ENCODE peak calls at places on chromosome 21, in ten cellular contexts. F is neural progenitor cell, N is cardiac fibroblast, T is BE2C, D is tibial nerve, Z is RWPE2, W is dorsolateral prefrontal cortex, X is esophagus squamous epithelium, A is lower leg skin, G is upper lobe of right lung. C is an unnamed sample.

GRCh38 chr21:14752006-14752909 is 206.1 kb upstream of the SAMSN1 start:
- DNase-seq in F (no peak), N (no peak), T (no peak), D (no peak), Z (no peak), W (no peak), X (no peak), A (no peak), G (no peak), C (no peak)

GRCh38 chr21:45096216-45096615 is 21.8 kb downstream of the ADARB1 start:
- DNase-seq in F (no peak), N (no peak), T (peak), D (no peak), Z (no peak), W (no peak), X (no peak), A (no peak), G (no peak), C (no peak)

GRCh38 chr21:34916446-34916845 is 132.7 kb downstream of the RUNX1 start:
- DNase-seq in F (no peak), N (peak), T (no peak), D (no peak), Z (no peak), W (no peak), X (no peak), A (no peak), G (no peak), C (no peak)

GRCh38 chr21:28227881-28228623 is 764.6 kb downstream of the LTN1 start:
- DNase-seq in F (no peak), N (no peak), T (no peak), D (no peak), Z (no peak), W (no peak), X (no peak), A (no peak), G (no peak), C (no peak)

GRCh38 chr21:35470522-35470921 is 421.4 kb upstream of the RUNX1 start:
- DNase-seq in F (no peak), N (no peak), T (no peak), D (no peak), Z (no peak), W (no peak), X (no peak), A (no peak), G (no peak), C (no peak)

GRCh38 chr21:25550805-25551204 is 56.5 kb downstream of the MRPL39 start:
- DNase-seq in F (no peak), N (no peak), T (no peak), D (no peak), Z (no peak), W (no peak), X (no peak), A (no peak), G (no peak), C (no peak)

GRCh38 chr21:31043495-31043894 is 5.2 kb upstream of the KRTAP19-8 start:
- DNase-seq in F (no peak), N (no peak), T (no peak), D (no peak), Z (no peak), W (no peak), X (no peak), A (no peak), G (no peak), C (no peak)

GRCh38 chr21:45045481-45045880 is 28.9 kb upstream of the ADARB1 start:
- DNase-seq in F (no peak), N (peak), T (no peak), D (no peak), Z (no peak), W (no peak), X (no peak), A (no peak), G (no peak), C (no peak)

GRCh38 chr21:16070207-16070651 is 340.4 kb downstream of the USP25 start:
- DNase-seq in F (no peak), N (no peak), T (peak), D (no peak), Z (no peak), W (peak), X (no peak), A (no peak), G (no peak), C (peak)
- H3K4me3 ChIP-seq in F (no peak), N (no peak), T (peak), D (peak), Z (no peak), W (peak), X (no peak), A (no peak), G (peak), C (peak)

DNA sequence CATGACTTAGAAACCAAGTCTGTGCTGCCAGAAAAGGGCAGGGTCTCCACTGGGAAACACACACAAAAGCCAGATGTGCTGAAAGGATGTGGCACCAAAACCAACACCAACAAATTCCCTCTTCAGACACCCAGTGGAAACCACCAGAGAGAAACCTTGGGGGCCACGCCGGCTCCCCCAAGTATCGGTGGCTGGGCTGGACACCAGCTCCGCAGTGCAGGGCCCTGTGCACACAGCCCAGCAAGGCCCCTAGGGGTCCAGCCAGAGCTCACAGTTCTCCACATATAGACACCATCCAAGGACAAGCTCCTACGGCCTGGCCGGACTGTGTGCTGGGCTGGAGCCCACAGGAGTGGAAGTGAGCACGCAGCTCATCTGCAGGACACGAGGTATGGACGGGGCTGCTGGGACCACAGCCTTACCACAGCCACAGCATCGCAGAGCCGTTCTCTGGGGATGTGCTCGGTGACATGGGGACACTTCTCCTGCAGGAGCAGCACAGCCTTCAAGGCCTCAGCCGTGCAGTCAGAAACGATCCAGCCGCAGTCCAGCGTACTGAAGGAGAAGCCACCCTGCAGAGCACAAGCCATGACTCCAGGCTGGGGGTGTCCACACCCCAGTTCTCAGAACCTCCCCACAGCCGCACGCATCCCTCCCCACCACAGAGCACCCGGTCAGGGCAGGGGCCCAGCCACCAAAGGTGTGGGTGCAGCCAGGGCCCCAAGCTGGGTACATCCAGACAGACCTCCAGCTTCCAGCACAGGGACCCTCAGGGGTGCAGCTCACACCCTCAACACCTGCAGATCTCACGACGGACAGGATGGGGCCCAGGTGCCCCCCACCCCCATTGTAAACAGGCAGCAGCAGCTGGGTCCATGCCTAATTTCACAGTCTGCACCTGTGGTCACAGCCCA is 21.3 kb downstream of the LSS start:
- DNase-seq in F (no peak), N (no peak), T (peak), D (no peak), Z (peak), W (no peak), X (no peak), A (no peak), G (peak), C (no peak)
- TF ChIP-seq CTCF in F (no peak), N (no peak), T (no peak), D (no peak), Z (no peak), W (no peak), X (no peak), A (no peak), G (no peak), C (no peak)

DNA sequence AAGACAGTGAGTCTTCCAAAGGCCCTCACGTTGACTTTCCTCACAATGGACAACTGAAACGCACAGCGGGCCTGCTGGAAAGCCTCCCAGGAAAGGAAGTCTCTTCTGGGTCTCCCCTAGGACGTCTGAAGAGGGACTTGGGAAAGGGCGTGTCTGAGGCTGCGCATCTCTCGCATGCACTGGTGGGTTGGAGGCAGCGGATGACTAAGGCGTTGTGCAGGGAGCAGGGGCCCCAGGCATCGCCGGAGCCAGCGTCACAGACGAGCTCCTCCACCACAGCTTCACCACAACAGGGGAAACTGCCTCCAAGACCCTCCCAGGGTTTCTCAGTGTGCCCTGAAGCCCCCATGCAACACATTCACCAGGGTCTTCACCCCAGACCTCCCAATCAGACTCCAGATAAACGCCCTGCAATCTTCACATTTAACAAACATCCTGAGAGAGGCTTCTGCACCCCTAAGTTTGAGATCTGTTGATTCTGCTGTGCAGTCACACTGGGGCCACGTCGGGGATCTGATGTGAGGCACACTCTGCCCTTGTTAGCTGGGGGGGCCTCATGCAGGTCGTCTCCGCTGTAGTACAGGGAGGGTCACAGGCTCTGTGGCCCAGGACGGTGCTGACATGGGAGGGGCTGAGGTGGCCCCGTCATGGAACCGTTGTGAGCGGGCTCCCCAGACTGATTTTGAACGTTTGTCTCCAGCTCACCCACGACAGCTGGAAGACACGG is 7.0 kb upstream of the TFF1 start:
- DNase-seq in F (no peak), N (no peak), T (no peak), D (no peak), Z (no peak), W (no peak), X (no peak), A (no peak), G (no peak), C (no peak)
- H3K4me3 ChIP-seq in F (no peak), N (no peak), T (no peak), D (no peak), Z (no peak), W (no peak), X (no peak), A (no peak), G (no peak), C (no peak)

GRCh38 chr21:43917515-43918384 is 52.7 kb downstream of the AGPAT3 start:
- DNase-seq in F (no peak), N (no peak), T (no peak), D (no peak), Z (no peak), W (peak), X (no peak), A (no peak), G (peak), C (no peak)
- TF ChIP-seq CTCF in F (no peak), N (no peak), T (peak), D (no peak), Z (no peak), W (no peak), X (peak), A (no peak), G (no peak), C (no peak)

GRCh38 chr21:41506005-41506404 is 2.0 kb downstream of the TMPRSS2 start:
- DNase-seq in F (no peak), N (no peak), T (no peak), D (no peak), Z (no peak), W (no peak), X (no peak), A (no peak), G (no peak), C (no peak)

GRCh38 chr21:41507521-41508414 is at the start of gene TMPRSS2:
- DNase-seq in F (peak), N (no peak), T (no peak), D (no peak), Z (no peak), W (no peak), X (no peak), A (no peak), G (peak), C (no peak)

GRCh38 chr21:41508415-41509205 is 652 bp upstream of the TMPRSS2 start:
- DNase-seq in F (no peak), N (no peak), T (no peak), D (no peak), Z (no peak), W (no peak), X (no peak), A (no peak), G (no peak), C (no peak)

GRCh38 chr21:41509206-41509496 is 1.2 kb upstream of the TMPRSS2 start:
- DNase-seq in F (no peak), N (no peak), T (no peak), D (no peak), Z (no peak), W (no peak), X (no peak), A (no peak), G (no peak), C (no peak)

DNA sequence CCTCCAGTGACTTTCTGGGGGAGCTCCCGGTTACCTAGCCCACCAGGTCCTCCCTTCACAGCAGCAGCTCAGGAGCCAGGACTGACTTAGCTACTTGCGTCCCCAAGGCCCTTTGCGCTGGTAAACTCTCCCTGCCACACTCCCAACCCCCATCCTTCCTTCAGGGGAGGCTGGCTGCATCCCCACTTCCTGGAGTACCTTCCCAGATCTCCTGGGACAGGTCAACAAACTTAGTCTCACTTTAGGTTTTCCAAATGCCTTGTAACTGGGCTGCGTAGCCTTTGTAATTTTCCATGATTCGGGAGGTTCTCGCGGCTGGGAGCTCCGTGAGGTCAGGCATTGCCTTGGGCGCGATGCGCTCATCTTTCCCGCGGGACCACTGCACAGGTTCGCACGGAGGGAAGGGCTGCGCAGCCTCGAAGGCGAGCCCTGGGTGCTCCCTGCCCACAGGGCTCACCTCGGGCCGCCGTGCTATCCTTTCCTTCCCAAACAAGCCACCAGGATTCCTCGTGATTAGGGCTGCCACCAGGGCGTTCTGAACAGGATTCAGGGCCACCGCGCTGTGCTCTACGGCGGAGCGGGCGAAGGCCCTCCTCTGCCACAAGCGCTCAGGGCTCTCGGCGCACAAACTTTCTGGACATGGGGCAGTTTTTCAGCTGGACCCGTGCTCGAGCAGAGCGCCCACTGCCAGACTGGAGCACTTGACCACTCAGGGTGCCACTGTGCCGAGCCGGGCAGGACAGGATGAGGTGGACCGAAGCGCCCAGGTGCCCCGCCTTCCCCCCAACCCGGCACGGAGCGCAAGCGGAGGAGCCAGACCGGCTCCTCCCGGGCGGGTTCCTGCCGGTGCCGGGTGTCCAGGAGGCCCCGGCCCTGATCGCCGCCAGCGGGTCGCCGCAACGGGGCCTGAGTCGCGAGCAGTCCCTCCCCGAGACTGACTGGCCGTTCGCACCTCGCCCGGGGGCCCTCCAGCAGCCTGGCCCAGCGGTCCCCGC is 1.1 kb downstream of the TMPRSS2 start:
- DNase-seq in F (peak), N (no peak), T (no peak), D (no peak), Z (no peak), W (no peak), X (no peak), A (no peak), G (peak), C (no peak)
- H3K4me3 ChIP-seq in F (peak), N (no peak), T (no peak), D (no peak), Z (peak), W (no peak), X (peak), A (no peak), G (peak), C (no peak)

DNA sequence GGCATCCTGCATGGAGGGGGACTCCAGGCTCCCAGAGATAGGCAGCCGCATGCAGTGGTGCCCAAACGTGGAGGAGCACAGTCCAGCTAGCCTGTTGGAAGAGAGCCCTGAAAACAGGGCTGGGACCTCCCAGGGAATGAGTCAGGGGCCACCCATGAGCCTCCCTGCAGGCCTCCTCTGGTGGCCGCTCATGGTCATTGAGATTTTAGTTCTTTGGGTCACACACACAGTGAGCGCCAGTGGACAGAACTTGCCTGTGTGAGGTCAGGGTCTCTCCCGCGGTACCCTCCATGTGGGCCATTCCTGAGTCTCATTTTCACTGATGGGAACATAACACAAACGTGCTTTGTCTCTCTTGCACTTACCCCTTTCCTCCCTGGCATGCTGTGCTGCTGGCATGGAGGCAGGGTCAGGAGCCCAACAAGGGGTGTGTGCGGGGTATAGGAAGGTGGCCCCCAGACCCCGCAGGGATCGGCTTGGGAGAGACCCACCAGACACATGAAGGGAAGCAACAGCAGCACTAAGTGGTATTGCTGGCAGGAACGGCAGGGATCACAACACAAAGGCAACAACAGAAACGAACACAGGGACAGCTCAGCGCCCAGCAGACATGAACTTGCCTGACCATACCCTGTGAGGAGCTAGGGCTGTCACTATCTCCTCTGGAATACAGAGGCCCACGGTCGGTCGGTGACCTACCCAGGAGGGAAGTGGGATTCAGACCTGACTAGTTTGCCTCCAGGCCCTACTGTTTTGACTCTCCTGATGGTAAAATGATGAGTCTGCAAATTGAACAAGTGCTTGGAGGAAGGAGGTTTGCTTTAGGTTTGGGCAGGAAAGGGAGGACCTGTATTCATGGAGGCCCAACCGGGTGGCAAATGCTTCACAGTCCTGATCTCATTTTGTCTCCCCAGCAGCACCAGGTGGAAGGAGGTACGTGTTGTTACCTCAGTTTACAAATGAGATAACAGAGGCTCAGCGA is 31.8 kb downstream of the ABCG1 start:
- DNase-seq in F (no peak), N (no peak), T (no peak), D (no peak), Z (no peak), W (no peak), X (no peak), A (no peak), G (no peak), C (no peak)
- TF ChIP-seq CTCF in F (no peak), N (no peak), T (no peak), D (no peak), Z (no peak), W (no peak), X (no peak), A (no peak), G (no peak), C (no peak)

GRCh38 chr21:41863439-41863740 is 15.8 kb downstream of the PRDM15 start:
- DNase-seq in F (no peak), N (no peak), T (no peak), D (no peak), Z (no peak), W (no peak), X (no peak), A (no peak), G (no peak), C (no peak)

GRCh38 chr21:41864311-41865001 is 14.7 kb downstream of the PRDM15 start:
- DNase-seq in F (no peak), N (no peak), T (no peak), D (no peak), Z (no peak), W (no peak), X (no peak), A (no peak), G (peak), C (no peak)

GRCh38 chr21:41867313-41867712 is 11.8 kb downstream of the PRDM15 start:
- DNase-seq in F (no peak), N (no peak), T (no peak), D (no peak), Z (no peak), W (no peak), X (no peak), A (no peak), G (no peak), C (no peak)

GRCh38 chr21:41866274-41866809 is 12.8 kb downstream of the PRDM15 start:
- DNase-seq in F (no peak), N (no peak), T (no peak), D (no peak), Z (no peak), W (no peak), X (no peak), A (no peak), G (no peak), C (no peak)

DNA sequence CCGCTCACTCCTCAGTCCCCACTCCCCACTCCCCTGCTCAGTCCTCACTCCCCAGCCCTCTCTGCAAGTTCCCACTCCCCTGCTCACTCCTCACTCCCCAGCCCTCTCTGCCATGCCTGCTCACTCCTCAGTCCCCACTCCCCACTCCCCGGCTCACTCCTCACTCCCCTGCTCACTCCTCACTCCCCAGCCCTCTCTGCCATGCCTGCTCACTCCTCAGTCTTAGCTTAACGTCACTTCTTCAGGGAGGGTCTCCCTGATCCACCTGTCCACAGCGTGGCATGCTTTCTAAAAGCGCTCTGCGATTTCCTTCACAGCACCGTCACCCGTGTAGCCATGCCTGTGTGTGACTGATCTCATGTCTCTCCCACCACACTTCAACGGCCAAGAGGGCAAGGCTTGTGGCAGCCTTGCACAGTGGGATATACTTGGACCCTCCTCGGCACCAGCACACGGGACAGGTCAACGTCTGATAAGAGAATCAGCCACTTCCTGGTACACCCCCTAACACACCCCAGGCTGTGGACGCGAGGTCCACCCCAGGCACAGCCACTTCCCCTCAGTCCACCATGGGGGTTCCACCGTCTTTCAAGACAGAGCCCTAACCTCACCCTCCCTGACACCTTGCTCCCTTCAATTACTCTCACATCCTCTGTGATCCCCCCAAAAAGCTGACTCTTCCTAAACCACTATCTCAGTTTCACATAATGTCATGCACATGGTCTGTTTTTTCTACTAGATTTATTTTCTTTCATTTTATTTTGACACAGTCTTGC is 14.0 kb downstream of the PRDM15 start:
- DNase-seq in F (no peak), N (no peak), T (no peak), D (no peak), Z (no peak), W (no peak), X (no peak), A (no peak), G (peak), C (no peak)
- H3K4me3 ChIP-seq in F (no peak), N (no peak), T (no peak), D (no peak), Z (no peak), W (no peak), X (no peak), A (no peak), G (no peak), C (no peak)